ENCODE peak calls at places on chromosomes 3 and 15, in seven cellular contexts. S is activated CD4-positive, alpha-beta T cell treated with anti-CD3 and anti-CD28 coated beads, Interleukin-2, amount 50 U/mL, for 1 hour; G is left colon; O is NCI-H748 treated with DMSO at 0.1 percent for 48 hours; A is CD4-positive, alpha-beta T cell; R is epithelial cell of esophagus; D is skeletal muscle cell. Q is an unnamed sample.

GRCh38 chr3:192422998-192423349 is 304.4 kb downstream of the FGF12 start:
- DNase-seq in S (no peak), G (no peak), O (no peak), A (no peak), R (no peak), D (no peak), Q (no peak)

GRCh38 chr3:10445561-10445960 is 59.8 kb downstream of the ATP2B2 start:
- DNase-seq in S (no peak), G (no peak), O (no peak), A (no peak), R (peak), D (no peak), Q (no peak)

GRCh38 chr3:50090985-50091384 is 2.3 kb downstream of the RBM5 start:
- DNase-seq in S (no peak), G (no peak), O (no peak), A (no peak), R (no peak), D (no peak), Q (no peak)

GRCh38 chr3:157086053-157086761 is 73.7 kb downstream of the CCNL1 start:
- DNase-seq in S (no peak), G (no peak), O (no peak), A (no peak), R (peak), D (no peak), Q (no peak)

GRCh38 chr3:122903171-122903570 is 108.3 kb downstream of the SLC49A4 start:
- DNase-seq in S (no peak), G (no peak), O (no peak), A (no peak), R (no peak), D (no peak), Q (no peak)

GRCh38 chr3:126536126-126536525 is 12.2 kb downstream of the CHST13 start:
- DNase-seq in S (no peak), G (no peak), O (no peak), A (no peak), R (no peak), D (no peak), Q (no peak)

GRCh38 chr3:72821170-72821781 is 27.0 kb downstream of the SHQ1 start:
- DNase-seq in S (no peak), G (peak), O (peak), A (no peak), R (peak), D (peak), Q (no peak)

GRCh38 chr3:62622553-62623174 is 249.3 kb upstream of the FEZF2 start:
- DNase-seq in S (no peak), G (no peak), O (peak), A (no peak), R (peak), D (no peak), Q (peak)

GRCh38 chr3:141469712-141470111 is 17.1 kb upstream of the RASA2 start:
- DNase-seq in S (no peak), G (no peak), O (no peak), A (no peak), R (no peak), D (no peak), Q (no peak)

GRCh38 chr3:131020122-131020693 is 6.4 kb downstream of the ASTE1 start:
- DNase-seq in S (no peak), G (no peak), O (no peak), A (no peak), R (no peak), D (no peak), Q (no peak)

GRCh38 chr3:189901481-189901880 is 219.2 kb downstream of the P3H2 start:
- DNase-seq in S (no peak), G (no peak), O (no peak), A (no peak), R (no peak), D (no peak), Q (no peak)

GRCh38 chr15:66803749-66804148 is 101.7 kb downstream of the SMAD6 start:
- DNase-seq in S (no peak), G (no peak), O (no peak), A (no peak), R (no peak), D (no peak), Q (no peak)

GRCh38 chr3:158532099-158532734 is 38.8 kb upstream of the MLF1 start:
- DNase-seq in S (no peak), G (peak), O (no peak), A (no peak), R (peak), D (no peak), Q (peak)

GRCh38 chr15:50055333-50056278 is 63.4 kb downstream of the ATP8B4 start:
- DNase-seq in S (no peak), G (no peak), O (no peak), A (no peak), R (no peak), D (peak), Q (no peak)

GRCh38 chr15:65902373-65902772 is 33.1 kb downstream of the RAB11A start:
- DNase-seq in S (no peak), G (peak), O (no peak), A (no peak), R (peak), D (no peak), Q (no peak)

GRCh38 chr3:87848003-87848402 is 210.8 kb downstream of the CGGBP1 start:
- DNase-seq in S (no peak), G (no peak), O (no peak), A (no peak), R (no peak), D (no peak), Q (no peak)

GRCh38 chr15:67850995-67851535 is 11.2 kb upstream of the RNU6-1 start:
- DNase-seq in S (no peak), G (no peak), O (no peak), A (no peak), R (peak), D (no peak), Q (no peak)

GRCh38 chr3:190589326-190589725 is 75.4 kb downstream of the IL1RAP start:
- DNase-seq in S (no peak), G (no peak), O (no peak), A (no peak), R (no peak), D (no peak), Q (no peak)

GRCh38 chr3:15387171-15387581 is 40.2 kb downstream of the METTL6 start:
- DNase-seq in S (no peak), G (no peak), O (no peak), A (no peak), R (peak), D (no peak), Q (no peak)

GRCh38 chr3:76138921-76139320 is 353.6 kb upstream of the ZNF717 start:
- DNase-seq in S (no peak), G (no peak), O (no peak), A (no peak), R (no peak), D (no peak), Q (no peak)

GRCh38 chr3:191997093-191997492 is 536.1 kb downstream of the PYDC2 start:
- DNase-seq in S (no peak), G (no peak), O (no peak), A (no peak), R (no peak), D (no peak), Q (no peak)

GRCh38 chr3:94117729-94118128 is 54.9 kb downstream of the NSUN3 start:
- DNase-seq in S (no peak), G (no peak), O (no peak), A (no peak), R (no peak), D (no peak), Q (no peak)

GRCh38 chr3:177751770-177752169 is 554.5 kb upstream of the TBL1XR1 start:
- DNase-seq in S (no peak), G (no peak), O (no peak), A (no peak), R (no peak), D (no peak), Q (no peak)

GRCh38 chr3:16511561-16512434 is 1.7 kb downstream of the RFTN1 start:
- DNase-seq in S (peak), G (peak), O (no peak), A (peak), R (peak), D (peak), Q (peak)

GRCh38 chr15:58190419-58190818 is 52.2 kb downstream of the AQP9 start:
- DNase-seq in S (no peak), G (no peak), O (no peak), A (no peak), R (peak), D (no peak), Q (no peak)

GRCh38 chr3:29775352-29775751 is 494.5 kb downstream of the RBMS3 start:
- DNase-seq in S (no peak), G (no peak), O (no peak), A (no peak), R (no peak), D (no peak), Q (no peak)

GRCh38 chr3:67689806-67690205 is 35.4 kb upstream of the SUCLG2 start:
- DNase-seq in S (no peak), G (no peak), O (no peak), A (no peak), R (no peak), D (no peak), Q (no peak)

GRCh38 chr3:49158108-49158709 is 7.9 kb downstream of the CCDC71 start:
- DNase-seq in S (peak), G (peak), O (peak), A (peak), R (peak), D (no peak), Q (peak)

GRCh38 chr3:50661321-50661837 is 13.3 kb upstream of the DOCK3 start:
- DNase-seq in S (no peak), G (no peak), O (no peak), A (no peak), R (no peak), D (no peak), Q (no peak)

GRCh38 chr3:157064402-157064801 is 95.5 kb downstream of the CCNL1 start:
- DNase-seq in S (no peak), G (peak), O (no peak), A (no peak), R (no peak), D (no peak), Q (no peak)

GRCh38 chr3:123670743-123671142 is 85.9 kb upstream of the HACD2 start:
- DNase-seq in S (no peak), G (no peak), O (no peak), A (no peak), R (no peak), D (no peak), Q (no peak)

GRCh38 chr15:89912674-89913396 is at the start of gene ARPIN:
- DNase-seq in S (no peak), G (peak), O (peak), A (no peak), R (peak), D (no peak), Q (no peak)

Q was measured in CD4-positive, alpha-beta memory T cell.